ENCODE peak calls at places on chromosome 13, in four cellular contexts. A is A549, T is Peyer's patch, J is spleen. O is an unnamed sample. For H3K4me1, the result is how much of the 10 kb centered on the place peaks cover.

GRCh38 chr13:98285317-98285716 is 108.2 kb upstream of the RNF113B start:
- DNase-seq in J (no peak), A (no peak), T (no peak), O (no peak)

GRCh38 chr13:41311607-41312500 is 787 bp downstream of the NAA16 start:
- DNase-seq in A (no peak), T (peak), J (peak), O (peak)

GRCh38 chr13:28045861-28046260 is 54.5 kb downstream of the FLT3 start:
- DNase-seq in T (no peak), A (no peak), J (no peak), O (no peak)

GRCh38 chr13:30792257-30793000 is 57.1 kb downstream of the ALOX5AP start:
- DNase-seq in A (peak), T (peak), J (peak), O (peak)

GRCh38 chr13:102948006-102948405 is 102.2 kb downstream of the ERCC5 start:
- DNase-seq in T (peak), J (no peak), A (no peak), O (no peak)

GRCh38 chr13:113815151-113816058 is 48.5 kb downstream of the GAS6 start:
- DNase-seq in J (peak), A (no peak), T (no peak), O (no peak)

GRCh38 chr13:20360041-20360491 is 127.9 kb upstream of the GJB6 start:
- DNase-seq in J (no peak), A (no peak), T (no peak), O (no peak)

GRCh38 chr13:76948139-76948538 is at the start of gene ACOD1:
- DNase-seq in J (no peak), A (no peak), T (no peak), O (no peak)

GRCh38 chr13:51676739-51677138 is 92.5 kb downstream of the WDFY2 start:
- DNase-seq in J (no peak), T (no peak), A (no peak), O (no peak)
- H3K4me1 ChIP-seq in J (under half), T (under half), A (under half), O (under half)

GRCh38 chr13:46168341-46168740 is 13.6 kb downstream of the LCP1 start:
- DNase-seq in T (peak), A (no peak), J (peak), O (peak)
- TF ChIP-seq POLR2A in T (no peak), A (no peak), J (no peak), O (no peak)

DNA sequence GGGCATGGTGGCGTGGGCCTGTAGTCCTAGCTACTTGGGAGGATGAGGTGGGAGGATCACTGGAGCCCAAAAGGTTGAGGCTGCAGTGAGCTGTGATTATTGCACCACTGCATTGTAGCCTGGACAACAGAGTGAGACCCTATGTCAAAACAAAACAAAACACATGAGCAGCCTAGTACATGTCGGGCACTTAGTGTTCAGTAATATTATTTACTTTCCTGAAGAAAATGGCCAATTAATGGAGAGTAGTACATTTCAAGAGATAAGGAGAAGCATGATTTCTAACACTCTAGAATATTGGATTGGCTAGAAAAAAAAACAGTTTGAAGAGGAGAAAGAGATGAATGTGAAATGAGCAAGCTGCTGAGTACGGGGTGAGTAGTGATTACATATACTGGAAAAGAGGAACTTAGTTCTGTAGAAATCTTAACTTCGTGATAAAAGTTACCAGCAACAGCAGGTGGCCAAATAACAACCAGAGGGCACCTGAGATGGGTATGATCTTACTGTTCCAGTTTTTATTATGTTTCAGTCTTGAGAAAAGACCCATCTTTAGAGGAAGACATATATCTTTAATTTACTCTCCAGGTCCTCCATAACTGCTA is 36.2 kb downstream of the SPATA13 start:
- DNase-seq in A (no peak), T (no peak), J (no peak), O (no peak)
- H3K4me1 ChIP-seq in A (under half), T (under half), J (under half), O (under half)

GRCh38 chr13:110433014-110433413 is 125.9 kb downstream of the COL4A2 start:
- DNase-seq in A (no peak), T (no peak), J (no peak), O (no peak)
- TF ChIP-seq POLR2A in A (no peak), T (no peak), J (no peak), O (no peak)